ENCODE peak calls at places on chromosomes 16 and 17, in four cellular contexts. F is lower lobe of right lung, P is heart right ventricle, T is MM.1S. V is an unnamed sample. For H3K4me1, the result is how much of the 10 kb centered on the place peaks cover.

GRCh38 chr17:45019177-45019711 is 32.2 kb downstream of the DCAKD start:
- DNase-seq in F (peak), P (peak), T (peak), V (no peak)

GRCh38 chr16:66273644-66274334 is 92.7 kb upstream of the CDH5 start:
- DNase-seq in F (no peak), P (no peak), T (no peak), V (no peak)

GRCh38 chr16:54177857-54178490 is 108.6 kb downstream of the IRX3 start:
- DNase-seq in F (no peak), P (no peak), T (no peak), V (no peak)

GRCh38 chr16:67868290-67868689 is 4.6 kb upstream of the EDC4 start:
- DNase-seq in F (no peak), P (no peak), T (no peak), V (no peak)

GRCh38 chr17:44307387-44308186 is 814 bp upstream of the RUNDC3A start:
- DNase-seq in F (no peak), P (no peak), T (no peak), V (peak)

GRCh38 chr17:80424878-80425765 is 10.2 kb downstream of the ENDOV start:
- DNase-seq in F (peak), P (no peak), T (no peak), V (peak)

GRCh38 chr16:75372236-75372856 is 61.0 kb downstream of the CFDP1 start:
- DNase-seq in F (no peak), P (no peak), T (no peak), V (no peak)

GRCh38 chr17:41710472-41711090 is 1.6 kb upstream of the GAST start:
- DNase-seq in F (no peak), P (no peak), T (no peak), V (peak)

GRCh38 chr17:17019430-17019762 is 22.9 kb upstream of the MPRIP start:
- DNase-seq in F (no peak), P (no peak), T (no peak), V (no peak)

GRCh38 chr17:77174928-77175720 is 34.4 kb downstream of the SEC14L1 start:
- DNase-seq in F (no peak), P (no peak), T (no peak), V (no peak)

GRCh38 chr16:27476240-27476639 is 73.5 kb downstream of the GTF3C1 start:
- DNase-seq in F (no peak), P (no peak), T (no peak), V (peak)

GRCh38 chr16:28053461-28053860 is 10.1 kb downstream of the GSG1L start:
- DNase-seq in F (no peak), P (no peak), T (no peak), V (no peak)

GRCh38 chr16:6131526-6132050 is 1034.0 kb upstream of the EEF2KMT start:
- DNase-seq in F (no peak), P (no peak), T (no peak), V (no peak)

GRCh38 chr16:88282221-88283041 is 100.3 kb upstream of the ZNF469 start:
- DNase-seq in F (no peak), P (no peak), T (no peak), V (peak)

GRCh38 chr17:74524751-74525725 is 6.2 kb downstream of the CD300LB start:
- DNase-seq in F (no peak), P (no peak), T (no peak), V (no peak)

GRCh38 chr17:35748323-35748960 is 4.6 kb downstream of the GAS2L2 start:
- DNase-seq in F (no peak), P (no peak), T (no peak), V (peak)

GRCh38 chr16:89475144-89475543 is 15.2 kb downstream of the ANKRD11 start:
- DNase-seq in F (no peak), P (no peak), T (no peak), V (no peak)
- H3K4me1 ChIP-seq in F (half or more), P (half or more), T (under half), V (under half)

GRCh38 chr17:9802294-9802693 is 10.9 kb upstream of the DHRS7C start:
- DNase-seq in F (no peak), P (no peak), T (no peak), V (no peak)
- TF ChIP-seq CTCF in F (no peak), P (no peak), T (no peak), V (no peak)

DNA sequence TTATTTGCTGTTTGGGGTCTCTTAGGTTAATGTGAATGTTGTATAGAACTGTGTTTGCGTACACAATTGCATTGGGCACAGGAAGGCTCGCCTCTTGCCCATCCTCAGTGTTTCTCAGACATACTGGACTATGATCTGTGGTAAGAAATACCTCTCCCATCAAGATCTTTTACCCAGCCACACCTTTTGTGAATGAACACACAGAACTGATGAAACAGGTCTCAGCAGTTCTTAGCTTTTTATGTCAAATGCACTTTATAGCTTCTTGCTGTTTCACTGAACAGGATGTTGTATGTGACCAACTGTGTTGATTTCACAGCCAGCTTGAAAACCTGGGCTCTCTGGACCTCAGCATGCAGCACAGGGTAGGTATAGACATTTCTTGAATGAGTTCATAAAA is 31.5 kb downstream of the HAPSTR1 start:
- DNase-seq in F (no peak), P (no peak), T (no peak), V (no peak)
- H3K4me1 ChIP-seq in F (under half), P (under half), T (under half), V (under half)

DNA sequence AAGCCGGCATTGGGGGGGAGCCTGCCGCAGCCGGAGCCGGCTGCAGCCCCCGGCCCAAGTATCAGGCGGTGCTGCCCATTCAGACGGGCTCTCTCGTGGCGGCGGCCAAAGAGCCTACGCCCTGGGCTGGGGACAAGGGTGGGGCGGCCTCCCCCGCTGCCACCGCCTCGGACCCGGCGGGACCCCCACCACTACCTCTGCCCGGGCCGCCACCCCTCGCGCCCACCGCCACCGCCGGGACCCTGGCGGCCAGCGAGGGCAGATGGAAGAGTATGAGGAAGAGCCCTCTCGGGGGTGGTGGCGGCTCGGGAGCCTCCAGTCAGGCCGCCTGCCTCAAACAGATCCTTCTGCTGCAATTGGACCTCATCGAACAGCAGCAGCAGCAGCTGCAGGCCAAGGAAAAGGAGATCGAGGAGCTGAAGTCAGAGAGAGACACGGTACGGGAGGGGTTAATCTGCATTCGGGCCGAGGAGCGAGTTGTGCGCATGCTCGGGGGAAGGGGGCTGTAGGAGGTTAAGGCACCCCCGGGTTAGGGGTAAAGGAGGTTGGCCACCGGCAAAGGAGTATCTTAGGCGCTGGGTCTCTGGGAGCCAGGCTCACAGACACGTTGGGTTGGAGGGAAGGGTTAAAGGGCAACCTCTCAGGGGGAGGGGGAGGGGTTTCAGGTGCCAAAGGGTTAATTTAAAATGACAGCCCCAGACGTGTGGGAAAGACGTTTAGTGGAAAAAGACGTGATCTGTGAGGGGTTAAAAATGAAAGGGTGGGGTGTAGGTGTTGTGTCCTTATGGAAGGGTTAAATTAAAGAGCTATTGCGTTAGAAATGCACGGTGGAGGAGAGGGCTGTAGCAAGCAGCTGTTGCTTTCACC is 1.4 kb downstream of the MSL1 start:
- DNase-seq in F (peak), P (peak), T (peak), V (peak)
- TF ChIP-seq CTCF in F (peak), P (no peak), T (no peak), V (no peak)

DNA sequence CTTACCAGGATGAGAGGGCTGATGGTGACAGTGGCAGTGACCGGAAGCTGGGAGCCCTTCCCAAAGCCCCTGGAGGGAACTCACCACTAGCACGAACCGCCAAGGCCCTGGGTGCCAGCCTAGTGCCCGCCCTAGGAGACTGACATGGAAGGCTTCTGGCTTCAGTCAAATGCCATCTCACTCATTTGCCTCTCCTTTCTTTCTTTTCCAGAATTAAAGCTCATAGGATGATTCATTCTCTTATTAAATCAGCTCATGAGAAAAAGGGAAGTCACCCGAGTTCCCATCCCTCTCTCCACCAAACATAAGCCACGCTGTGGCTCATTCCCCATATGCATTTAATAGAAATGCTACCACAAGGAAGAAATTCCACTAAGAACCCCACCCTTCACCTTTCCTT is 12.1 kb downstream of the CUEDC1 start:
- DNase-seq in F (no peak), P (peak), T (no peak), V (no peak)
- H3K4me1 ChIP-seq in F (half or more), P (half or more), T (under half), V (under half)

GRCh38 chr16:85563515-85564276 is 49.4 kb upstream of the GSE1 start:
- DNase-seq in F (peak), P (peak), T (no peak), V (peak)
- TF ChIP-seq CTCF in F (peak), P (peak), T (no peak), V (peak)

DNA sequence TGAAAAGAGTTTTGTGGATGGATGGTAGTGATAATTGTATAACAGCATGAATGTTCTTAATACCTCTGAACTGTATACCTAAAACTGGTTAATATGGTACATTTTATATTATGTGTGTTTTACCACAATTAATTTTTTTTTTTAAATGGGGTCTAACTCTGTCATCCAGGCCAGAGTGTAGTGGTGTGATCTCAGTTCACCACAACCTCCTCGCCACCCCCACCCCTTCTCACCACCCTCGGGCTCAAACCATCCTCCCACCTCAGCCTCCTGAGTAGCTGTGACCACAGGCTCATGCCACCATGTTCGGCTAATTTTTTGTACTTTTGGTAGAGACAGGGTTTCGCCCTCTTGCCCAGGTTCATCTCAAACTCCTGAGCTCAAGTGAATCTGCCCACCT is 123.2 kb downstream of the CDRT15L2 start:
- DNase-seq in F (no peak), P (no peak), T (no peak), V (no peak)
- H3K4me1 ChIP-seq in F (under half), P (under half), T (under half), V (under half)

DNA sequence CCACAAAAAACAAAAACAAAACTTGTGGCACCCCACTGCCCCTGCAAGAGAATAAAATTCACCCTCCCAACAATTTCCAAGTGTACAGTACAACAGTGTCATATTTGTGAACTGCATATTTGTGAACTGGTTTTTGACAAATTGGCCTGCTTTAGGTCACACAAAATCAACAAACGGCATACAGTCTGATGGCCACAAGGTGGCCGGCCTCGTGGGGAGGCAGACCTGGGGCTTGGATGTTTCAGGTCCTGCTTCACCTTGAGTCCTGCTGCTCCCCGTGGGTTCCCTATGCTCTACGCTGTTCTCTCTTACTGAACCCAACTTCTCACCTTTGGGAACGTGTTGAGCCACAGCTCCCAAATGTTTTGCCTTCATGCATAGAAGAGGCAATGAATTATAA is 102.2 kb downstream of the CDK5R1 start:
- DNase-seq in F (no peak), P (no peak), T (no peak), V (no peak)
- TF ChIP-seq CTCF in F (no peak), P (no peak), T (peak), V (no peak)

GRCh38 chr17:10661377-10661906 is 4.3 kb upstream of the MYH3 start:
- DNase-seq in F (no peak), P (no peak), T (no peak), V (no peak)
- H3K4me1 ChIP-seq in F (under half), P (under half), T (under half), V (under half)

DNA sequence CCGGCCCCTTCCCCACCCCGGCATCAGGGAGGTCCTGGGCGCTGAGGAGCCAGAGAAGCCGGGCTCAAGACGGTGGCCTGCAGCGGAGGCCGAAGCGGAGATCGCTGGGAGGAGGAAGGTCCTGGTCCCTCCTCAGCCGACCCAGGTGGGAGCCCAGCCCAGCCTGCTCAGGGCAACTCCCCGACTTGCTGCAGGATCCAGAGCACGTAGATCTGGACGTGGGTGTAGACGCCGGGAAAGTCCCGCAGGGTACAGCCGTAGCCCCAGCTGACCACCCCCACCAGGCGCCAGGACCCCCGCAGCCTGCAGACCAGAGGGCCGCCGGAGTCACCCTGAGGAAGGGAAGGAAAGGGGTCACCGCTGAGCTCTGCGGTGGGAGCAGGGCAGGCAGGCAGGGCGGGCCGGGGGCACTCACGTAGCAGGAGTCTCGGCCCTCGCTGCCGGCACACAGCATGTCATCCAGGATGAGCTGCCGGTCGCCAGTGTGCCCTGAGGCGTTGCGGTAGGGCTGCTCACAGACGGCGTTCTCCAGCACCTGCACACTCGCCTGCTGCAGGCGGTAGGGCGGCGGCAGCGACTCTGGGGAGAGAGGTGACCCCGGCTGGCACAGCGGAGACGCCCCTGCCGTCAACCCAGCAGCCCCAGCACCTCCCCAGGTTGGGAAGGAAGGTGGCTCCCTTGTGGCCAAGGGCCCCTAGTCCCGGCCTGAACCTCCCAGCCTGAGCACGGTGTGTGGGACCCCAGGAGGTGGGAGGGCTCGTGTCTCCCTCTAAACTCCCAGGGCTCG is 5.5 kb downstream of the TPSD1 start:
- DNase-seq in F (no peak), P (no peak), T (peak), V (peak)
- TF ChIP-seq CTCF in F (no peak), P (no peak), T (no peak), V (no peak)

V was measured in kidney.